ENCODE peak calls at places on chromosome 13, in six cellular contexts. Z, K, H, Y, J and U are unnamed samples.

GRCh38 chr13:48333976-48334375 is 30.4 kb downstream of the RB1 start:
- DNase-seq in Z (no peak), Y (no peak), J (no peak), H (peak), K (no peak), U (peak)

GRCh38 chr13:105329359-105329758 is 1206.1 kb downstream of the EFNB2 start:
- DNase-seq in Y (no peak), H (peak), Z (no peak), J (no peak), K (no peak), U (no peak)

GRCh38 chr13:54705738-54706137 is 1677.1 kb downstream of the OLFM4 start:
- DNase-seq in Y (no peak), Z (no peak), J (no peak), K (no peak), H (no peak), U (no peak)

GRCh38 chr13:110415669-110416068 is 108.6 kb downstream of the COL4A2 start:
- DNase-seq in J (no peak), Y (no peak), H (no peak), K (no peak), Z (no peak), U (peak)

GRCh38 chr13:113412440-113412839 is 40.8 kb downstream of the ADPRHL1 start:
- DNase-seq in K (no peak), J (no peak), Y (no peak), Z (no peak), H (no peak), U (no peak)

GRCh38 chr13:22189176-22190048 is 518.5 kb downstream of the FGF9 start:
- DNase-seq in Y (no peak), Z (no peak), H (no peak), J (no peak), K (no peak), U (no peak)

GRCh38 chr13:110493161-110493593 is 68.3 kb downstream of the RAB20 start:
- DNase-seq in Y (no peak), Z (no peak), J (no peak), H (no peak), K (no peak), U (no peak)

GRCh38 chr13:73060251-73061160 is 1.7 kb downstream of the KLF5 start:
- DNase-seq in K (no peak), Y (no peak), J (peak), H (peak), Z (no peak), U (peak)

GRCh38 chr13:20141238-20142018 is 19.4 kb downstream of the GJA3 start:
- DNase-seq in H (no peak), Y (peak), K (no peak), Z (no peak), J (no peak), U (no peak)

GRCh38 chr13:39777527-39778061 is 122.1 kb downstream of the COG6 start:
- DNase-seq in K (no peak), Z (peak), J (no peak), H (peak), Y (no peak), U (peak)

GRCh38 chr13:42027286-42027685 is 21.2 kb upstream of the DGKH start:
- DNase-seq in J (no peak), H (no peak), K (no peak), Y (no peak), Z (no peak), U (no peak)

GRCh38 chr13:35598233-35598632 is 121.7 kb upstream of the MAB21L1 start:
- DNase-seq in Z (no peak), J (no peak), K (no peak), H (no peak), Y (no peak), U (no peak)

GRCh38 chr13:77728265-77728966 is 30.9 kb downstream of the SLAIN1 start:
- DNase-seq in Y (no peak), Z (no peak), J (no peak), K (no peak), H (no peak), U (no peak)

GRCh38 chr13:93169980-93170379 is 56.6 kb upstream of the GPC6 start:
- DNase-seq in J (no peak), Z (no peak), Y (no peak), K (no peak), H (peak), U (peak)

GRCh38 chr13:44212633-44213387 is 160.8 kb upstream of the SERP2 start:
- DNase-seq in Y (no peak), J (no peak), Z (no peak), K (no peak), H (no peak), U (no peak)

GRCh38 chr13:45063261-45063870 is 56.9 kb upstream of the GTF2F2 start:
- DNase-seq in K (no peak), J (no peak), Y (no peak), Z (no peak), H (peak), U (no peak)

GRCh38 chr13:33323766-33324525 is 38.4 kb upstream of the STARD13 start:
- DNase-seq in Z (no peak), J (no peak), K (no peak), H (peak), Y (no peak), U (no peak)

GRCh38 chr13:40176242-40176641 is 490.2 kb downstream of the FOXO1 start:
- DNase-seq in K (no peak), H (no peak), Z (no peak), Y (no peak), J (no peak), U (no peak)

GRCh38 chr13:44437356-44438233 is 64.0 kb downstream of the SERP2 start:
- DNase-seq in Y (no peak), J (no peak), Z (peak), H (peak), K (no peak), U (peak)

GRCh38 chr13:105573134-105573533 is 962.3 kb downstream of the EFNB2 start:
- DNase-seq in K (no peak), Z (no peak), J (no peak), H (no peak), Y (no peak), U (peak)

GRCh38 chr13:50801087-50801931 is 42.2 kb downstream of the DLEU7 start:
- DNase-seq in J (peak), H (peak), K (no peak), Z (peak), Y (peak), U (peak)

GRCh38 chr13:61170791-61171330 is 244.8 kb downstream of the PCDH20 start:
- DNase-seq in H (no peak), Z (no peak), Y (no peak), K (no peak), J (no peak), U (peak)

GRCh38 chr13:45781553-45782326 is 69.8 kb downstream of the SIAH3 start:
- DNase-seq in Z (no peak), J (peak), Y (no peak), H (peak), K (no peak), U (peak)

GRCh38 chr13:99432637-99433542 is 68.4 kb upstream of the TM9SF2 start:
- DNase-seq in J (peak), Y (peak), Z (peak), H (peak), K (peak), U (peak)

GRCh38 chr13:21478881-21479808 is 20.0 kb upstream of the ZDHHC20 start:
- DNase-seq in J (peak), H (peak), Y (peak), K (no peak), Z (peak), U (peak)

GRCh38 chr13:76879211-76879875 is 6.9 kb downstream of the KCTD12 start:
- DNase-seq in Z (peak), H (peak), J (peak), K (no peak), Y (peak), U (peak)

GRCh38 chr13:41900918-41901317 is 60.0 kb downstream of the VWA8 start:
- DNase-seq in Y (no peak), K (no peak), Z (no peak), H (no peak), J (no peak), U (peak)

GRCh38 chr13:88456155-88456554 is 785.0 kb downstream of the SLITRK5 start:
- DNase-seq in Y (no peak), H (no peak), J (no peak), Z (no peak), K (no peak), U (no peak)

GRCh38 chr13:105579821-105580707 is 955.4 kb downstream of the EFNB2 start:
- DNase-seq in Y (no peak), J (no peak), Z (no peak), K (no peak), H (no peak), U (peak)

GRCh38 chr13:89737051-89737450 is 1610.4 kb upstream of the MIR17HG start:
- DNase-seq in H (no peak), Z (no peak), J (no peak), Y (no peak), K (no peak), U (no peak)

GRCh38 chr13:79973533-79973963 is 367.4 kb downstream of the SPRY2 start:
- DNase-seq in K (no peak), H (no peak), Y (no peak), J (no peak), Z (no peak), U (no peak)

GRCh38 chr13:113820813-113821651 is 42.8 kb downstream of the GAS6 start:
- DNase-seq in Z (no peak), H (peak), Y (no peak), K (peak), J (no peak), U (peak)

GRCh38 chr13:110349239-110349638 is 42.2 kb downstream of the COL4A2 start:
- DNase-seq in J (no peak), H (no peak), Y (no peak), Z (no peak), K (no peak), U (no peak)

GRCh38 chr13:61654501-61654900 is 238.9 kb upstream of the PCDH20 start:
- DNase-seq in J (no peak), K (no peak), H (no peak), Z (no peak), Y (no peak), U (no peak)

GRCh38 chr13:24071016-24071415 is 89.5 kb upstream of the SPATA13 start:
- DNase-seq in J (no peak), Y (no peak), K (no peak), H (no peak), Z (no peak), U (no peak)
- H3K27ac ChIP-seq in J (no peak), Y (no peak), K (no peak), H (no peak), Z (no peak), U (no peak)

DNA sequence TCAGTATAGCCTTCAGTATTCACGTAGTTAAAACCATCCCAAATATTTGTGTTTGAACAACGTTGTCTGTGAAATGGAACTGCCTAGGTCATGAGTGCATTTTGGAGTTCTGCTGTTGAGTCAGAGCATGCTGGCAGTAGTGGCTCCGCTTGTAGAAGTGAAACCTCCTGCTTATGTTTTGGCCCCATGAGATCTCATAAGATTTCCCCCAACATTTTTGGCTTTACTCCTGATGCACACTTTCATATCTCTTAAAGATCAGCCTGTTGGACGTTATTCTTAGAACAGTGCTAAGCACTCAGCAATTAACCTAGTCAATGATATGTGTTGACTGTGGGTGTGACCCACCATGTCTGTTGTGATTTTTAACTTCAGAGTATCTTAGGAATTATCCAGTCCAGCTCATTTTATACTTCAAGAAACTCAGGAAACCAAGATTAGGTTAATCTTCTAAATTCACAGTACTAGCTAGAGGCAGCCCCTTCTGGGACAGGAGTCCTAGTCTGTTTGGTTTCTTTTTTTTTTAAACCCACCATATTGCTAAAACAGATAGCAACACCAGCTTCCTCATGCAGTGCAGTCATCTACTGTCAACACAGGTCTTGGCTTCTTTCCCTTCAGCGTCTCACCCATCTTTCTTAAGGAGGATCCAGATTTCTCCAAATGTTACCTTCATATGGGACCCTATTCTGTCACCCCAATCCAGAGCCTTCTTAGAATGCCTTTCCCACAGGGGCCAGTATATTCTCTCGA is 26.2 kb downstream of the RAP2A start:
- DNase-seq in K (no peak), J (no peak), H (no peak), Y (no peak), Z (no peak), U (no peak)
- H3K27ac ChIP-seq in K (no peak), J (no peak), H (no peak), Y (no peak), Z (no peak), U (no peak)

DNA sequence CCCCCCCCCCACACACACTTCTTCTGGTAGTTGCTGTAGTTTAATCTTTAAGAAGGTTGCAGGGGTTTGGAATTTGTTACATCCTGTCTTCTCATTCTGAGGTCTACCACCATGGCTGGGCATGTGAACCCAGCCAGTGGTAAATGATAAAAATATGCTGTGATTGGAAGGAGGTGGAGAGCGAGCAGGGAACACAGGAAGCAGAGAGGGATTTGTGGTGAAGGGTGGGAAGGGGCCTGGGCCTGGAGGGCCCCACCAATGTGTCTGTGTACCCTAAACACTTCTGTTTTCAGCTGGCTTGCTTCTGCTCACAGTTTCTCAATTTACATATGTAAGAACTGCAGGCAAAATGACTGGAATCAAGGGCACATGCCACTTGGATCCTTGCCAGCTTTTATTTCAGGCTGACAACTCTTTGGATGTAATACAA is 313.5 kb downstream of the SHISA2 start:
- DNase-seq in K (no peak), J (no peak), Z (no peak), Y (no peak), H (peak), U (no peak)
- H3K27ac ChIP-seq in K (no peak), J (no peak), Z (no peak), Y (no peak), H (peak), U (no peak)

DNA sequence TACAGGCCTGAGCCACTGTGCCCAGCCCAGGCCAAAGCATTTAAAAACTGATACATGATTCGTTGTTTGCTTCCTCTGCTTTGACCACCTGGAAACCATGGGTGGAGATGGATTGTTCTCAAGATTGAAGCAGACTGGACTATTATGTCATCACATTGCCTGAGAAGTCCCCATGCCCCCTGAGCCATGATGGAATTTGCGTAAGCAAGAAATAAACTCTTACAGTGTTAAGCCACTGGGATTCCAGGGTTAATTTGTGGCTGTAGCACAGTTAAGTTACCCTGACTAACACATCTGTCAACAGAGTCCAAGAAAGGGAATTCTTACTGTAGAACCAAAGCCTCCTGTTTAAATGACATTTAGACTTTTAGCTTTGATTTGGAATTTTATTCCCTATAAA is 19.4 kb upstream of the DHRS12 start:
- DNase-seq in Y (no peak), J (no peak), Z (no peak), K (no peak), H (peak), U (no peak)
- H3K27ac ChIP-seq in Y (peak), J (no peak), Z (peak), K (no peak), H (no peak), U (no peak)

DNA sequence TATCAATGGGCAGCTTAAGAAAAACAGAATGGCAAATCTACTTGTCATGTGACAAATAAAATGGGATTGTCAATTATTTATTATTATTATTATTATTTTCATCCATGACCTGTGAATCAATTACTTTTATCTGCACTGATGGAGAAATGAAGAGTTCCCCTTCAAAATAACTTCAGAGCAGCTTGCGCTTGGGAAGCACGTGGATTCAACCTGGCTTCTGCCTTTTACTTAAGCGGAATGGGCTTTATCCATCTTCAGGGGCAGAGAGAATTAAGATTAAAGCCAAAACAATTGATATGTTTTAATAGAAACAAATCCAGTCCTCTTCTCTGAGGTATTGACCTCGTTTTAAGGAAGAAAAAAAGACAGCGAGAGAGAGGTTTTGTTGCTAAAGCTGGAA is 913 bp downstream of the SACS start:
- DNase-seq in H (no peak), Z (no peak), K (no peak), Y (no peak), J (no peak), U (no peak)
- H3K27ac ChIP-seq in H (peak), Z (no peak), K (no peak), Y (no peak), J (no peak), U (no peak)

DNA sequence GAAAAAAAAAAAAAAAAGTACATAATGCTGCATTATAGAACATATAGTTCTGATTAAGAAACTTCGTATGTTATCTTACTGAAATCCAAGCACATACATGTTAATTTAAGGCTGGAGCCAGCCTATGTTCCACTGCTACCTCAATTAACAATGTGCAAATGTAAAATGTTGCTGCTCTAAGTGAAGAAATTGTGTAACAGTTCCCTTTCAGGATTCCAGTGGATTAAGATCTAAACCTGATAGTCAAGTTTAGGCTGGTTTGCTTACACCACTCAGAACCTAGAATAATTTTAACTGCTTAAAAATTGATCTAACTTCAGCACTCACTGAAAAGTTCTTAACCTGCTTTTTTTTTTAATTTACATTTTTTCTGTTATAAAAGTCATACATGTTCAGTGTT is 4.2 kb downstream of the VPS36 start:
- DNase-seq in H (no peak), K (no peak), Y (no peak), Z (no peak), J (no peak), U (peak)
- H3K27ac ChIP-seq in H (no peak), K (no peak), Y (no peak), Z (no peak), J (no peak), U (no peak)

DNA sequence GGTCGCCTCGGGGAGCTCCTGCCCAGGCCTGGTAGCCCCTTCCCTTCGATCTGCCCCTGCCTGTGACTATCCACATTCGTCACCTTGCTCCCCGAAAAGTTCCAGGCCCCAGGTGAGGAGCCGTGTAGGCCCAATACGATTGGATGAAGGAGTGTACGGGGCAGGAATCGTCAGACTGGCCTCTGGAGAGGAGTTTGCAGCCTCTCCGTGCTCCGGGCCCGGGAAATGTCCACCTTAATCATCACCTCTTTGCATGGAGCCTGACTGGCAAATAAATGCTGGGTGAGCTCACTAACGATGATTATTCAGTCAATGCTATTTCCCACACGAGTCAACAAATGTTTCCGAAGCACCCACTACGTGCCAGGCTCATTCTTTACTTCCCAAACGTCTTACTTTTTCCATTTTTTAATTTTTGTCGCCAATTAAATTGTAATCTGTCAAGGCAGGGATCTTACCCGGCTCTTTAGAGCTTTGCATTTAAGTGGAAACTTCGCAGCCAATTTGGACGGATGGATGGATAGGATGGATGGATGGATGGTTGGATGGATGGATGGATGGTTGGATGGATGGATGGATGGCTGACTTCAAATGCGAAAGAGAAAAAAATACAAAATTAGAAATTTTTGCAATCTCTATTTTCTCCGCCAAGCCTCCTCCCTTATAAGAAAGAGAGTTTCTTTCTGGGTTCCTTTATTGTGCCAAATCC is 45.8 kb downstream of the TGDS start:
- DNase-seq in J (no peak), Z (no peak), Y (no peak), H (peak), K (no peak), U (peak)
- H3K27ac ChIP-seq in J (peak), Z (peak), Y (peak), H (peak), K (peak), U (peak)

GRCh38 chr13:94333131-94333820 is 146.2 kb downstream of the DCT start:
- DNase-seq in K (no peak), H (no peak), Z (no peak), J (no peak), Y (no peak), U (no peak)
- H3K27ac ChIP-seq in K (no peak), H (no peak), Z (no peak), J (no peak), Y (no peak), U (no peak)